ENCODE peak calls at places on chromosomes 2 and 18, in six cellular contexts. B is Daoy, H is stromal cell of bone marrow, R is HT-29, E is HEK293T, C is amniotic stem cell. M is an unnamed sample.
A peak's percentile ranks its signal among the peaks of the same experiment; 100 is the strongest.

GRCh38 chr2:173151671-173152398 is 76.2 kb downstream of the MAP3K20 start:
- DNase-seq in R (no peak), B (peak; percentile 79), E (no peak), C (no peak), H (no peak), M (no peak)

GRCh38 chr2:100238471-100238870 is 83.8 kb downstream of the LONRF2 start:
- DNase-seq in R (no peak), E (no peak), C (no peak), H (no peak), B (no peak), M (no peak)

GRCh38 chr2:10493636-10494281 is 45.6 kb upstream of the ODC1 start:
- DNase-seq in R (peak; percentile 72), B (peak; percentile 98), H (no peak), E (no peak), C (peak; percentile 8), M (peak; percentile 39)

GRCh38 chr2:144659731-144660275 is 139.9 kb upstream of the ZEB2 start:
- DNase-seq in E (no peak), B (peak; percentile 98), H (peak; percentile 89), R (no peak), C (no peak), M (no peak)

GRCh38 chr2:55073278-55073677 is 23.0 kb upstream of the RTN4 start:
- DNase-seq in R (no peak), H (peak; percentile 30), C (no peak), B (no peak), E (no peak), M (no peak)

GRCh38 chr2:229342376-229342775 is 71.3 kb upstream of the PID1 start:
- DNase-seq in H (no peak), B (peak; percentile 17), R (peak; percentile 53), E (peak; percentile 46), C (no peak), M (no peak)

GRCh38 chr2:14533106-14533757 is 99.3 kb upstream of the LRATD1 start:
- DNase-seq in E (no peak), R (no peak), B (no peak), H (no peak), C (no peak), M (no peak)

GRCh38 chr2:150472122-150472899 is 15.2 kb downstream of the RND3 start:
- DNase-seq in H (no peak), E (no peak), B (peak; percentile 46), R (peak; percentile 90), C (no peak), M (no peak)

GRCh38 chr2:105782646-105783045 is 37.9 kb downstream of the NCK2 start:
- DNase-seq in B (no peak), R (no peak), E (no peak), C (no peak), H (no peak), M (no peak)

GRCh38 chr18:12516049-12516677 is 108.4 kb downstream of the PRELID3A start:
- DNase-seq in H (no peak), R (no peak), B (no peak), E (no peak), C (no peak), M (no peak)

GRCh38 chr18:58449366-58449935 is 179.4 kb downstream of the ALPK2 start:
- DNase-seq in E (no peak), B (peak; percentile 9), C (no peak), R (no peak), H (no peak), M (no peak)

GRCh38 chr2:178796079-178796677 is 11.0 kb downstream of the TTN start:
- DNase-seq in C (peak; percentile 17), E (peak; percentile 10), B (peak; percentile 11), R (peak; percentile 64), H (peak; percentile 32), M (peak; percentile 28)

GRCh38 chr18:30139631-30140287 is 902.8 kb downstream of the DSC3 start:
- DNase-seq in B (no peak), C (no peak), E (no peak), R (no peak), H (no peak), M (no peak)

GRCh38 chr2:190088917-190089316 is 26.4 kb upstream of the MSTN start:
- DNase-seq in H (peak; percentile 59), E (peak; percentile 51), R (peak; percentile 91), C (peak; percentile 45), B (peak; percentile 48), M (peak; percentile 38)

GRCh38 chr2:97699765-97700444 is 13.5 kb upstream of the ZAP70 start:
- DNase-seq in E (peak; percentile 68), C (peak; percentile 42), B (peak; percentile 40), H (peak; percentile 47), R (peak; percentile 46), M (peak; percentile 63)

GRCh38 chr2:108588070-108588668 is 53.9 kb downstream of the LIMS1 start:
- DNase-seq in R (no peak), C (no peak), H (no peak), E (no peak), B (no peak), M (no peak)

GRCh38 chr2:145043399-145043834 is 523.5 kb upstream of the ZEB2 start:
- DNase-seq in E (peak; percentile 7), C (no peak), B (peak; percentile 26), H (no peak), R (no peak), M (no peak)

GRCh38 chr18:73118121-73118816 is 250.5 kb upstream of the NETO1 start:
- DNase-seq in B (peak; percentile 41), C (peak; percentile 30), H (no peak), E (no peak), R (no peak), M (no peak)

GRCh38 chr2:42771546-42772153 is 7.7 kb upstream of the OXER1 start:
- DNase-seq in E (no peak), H (no peak), R (no peak), C (no peak), B (no peak), M (no peak)

GRCh38 chr2:88933980-88934379 is 242.5 kb downstream of the RPIA start:
- DNase-seq in H (no peak), B (peak; percentile 11), E (no peak), C (no peak), R (peak; percentile 54), M (no peak)

GRCh38 chr2:10883880-10884529 is 27.7 kb upstream of the KCNF1 start:
- DNase-seq in C (no peak), H (no peak), E (no peak), R (no peak), B (no peak), M (no peak)

GRCh38 chr2:218395826-218396687 is 3.6 kb upstream of the CTDSP1 start:
- DNase-seq in R (peak; percentile 96), B (peak; percentile 95), C (peak; percentile 87), E (peak; percentile 80), H (peak; percentile 91), M (peak; percentile 97)

GRCh38 chr2:241286348-241287090 is 29.0 kb downstream of the HDLBP start:
- DNase-seq in C (no peak), R (no peak), H (no peak), B (peak; percentile 29), E (no peak), M (no peak)

M was measured in naive thymus-derived CD4-positive, alpha-beta T cell.